ENCODE peak calls at places on chromosome 11, in five cellular contexts. V is H1, R is NT2/D1, E is GM12878, J is HepG2. P is an unnamed sample.

GRCh38 chr11:102064316-102064715 is 17.1 kb downstream of the CFAP300 start:
- DNase-seq in V (no peak), R (no peak), E (no peak), J (no peak), P (no peak)

GRCh38 chr11:8019671-8020597 is 32.8 kb downstream of the EIF3F start:
- DNase-seq in V (peak), R (no peak), E (no peak), J (no peak), P (peak)

GRCh38 chr11:125514336-125515101 is 18.5 kb upstream of the FEZ1 start:
- DNase-seq in V (no peak), R (no peak), E (peak), J (no peak), P (no peak)

GRCh38 chr11:13016415-13016814 is 7.3 kb downstream of the RASSF10 start:
- DNase-seq in V (no peak), R (no peak), E (no peak), J (no peak), P (no peak)

GRCh38 chr11:23226331-23226909 is 366.1 kb upstream of the CCDC179 start:
- DNase-seq in V (no peak), R (no peak), E (no peak), J (no peak), P (no peak)

GRCh38 chr11:62005231-62005661 is 37.8 kb upstream of the FTH1 start:
- DNase-seq in V (no peak), R (no peak), E (no peak), J (no peak), P (no peak)

GRCh38 chr11:1532606-1533341 is 39.3 kb downstream of the DUSP8 start:
- DNase-seq in V (no peak), R (no peak), E (no peak), J (no peak), P (no peak)

GRCh38 chr11:13126430-13126829 is 117.3 kb downstream of the RASSF10 start:
- DNase-seq in V (no peak), R (no peak), E (no peak), J (no peak), P (no peak)

GRCh38 chr11:11246166-11246565 is 106.9 kb downstream of the CSNK2A3 start:
- DNase-seq in V (no peak), R (no peak), E (no peak), J (no peak), P (no peak)

GRCh38 chr11:86769219-86769618 is 31.1 kb upstream of the PRSS23 start:
- DNase-seq in V (no peak), R (no peak), E (no peak), J (no peak), P (no peak)

GRCh38 chr11:62128835-62129234 is 5.0 kb downstream of the INCENP start:
- DNase-seq in V (no peak), R (no peak), E (no peak), J (no peak), P (no peak)

GRCh38 chr11:75082601-75083216 is 14.0 kb downstream of the OR2AT4 start:
- DNase-seq in V (no peak), R (no peak), E (no peak), J (no peak), P (no peak)

GRCh38 chr11:117230286-117230961 is 1.4 kb downstream of the PCSK7 start:
- DNase-seq in V (no peak), R (no peak), E (peak), J (no peak), P (no peak)

GRCh38 chr11:95584589-95584988 is 205.0 kb downstream of the FAM76B start:
- DNase-seq in V (no peak), R (no peak), E (no peak), J (peak), P (no peak)

GRCh38 chr11:94790771-94791180 is 22.6 kb downstream of the AMOTL1 start:
- DNase-seq in V (no peak), R (no peak), E (no peak), J (no peak), P (no peak)

GRCh38 chr11:2269601-2270321 is 627 bp downstream of the ASCL2 start:
- DNase-seq in V (peak), R (peak), E (no peak), J (no peak), P (no peak)

GRCh38 chr11:117195208-117195607 is 4.0 kb upstream of the TAGLN start:
- DNase-seq in V (no peak), R (no peak), E (no peak), J (no peak), P (no peak)

GRCh38 chr11:7688238-7688826 is 15.0 kb upstream of the CYB5R2 start:
- DNase-seq in V (no peak), R (no peak), E (no peak), J (peak), P (peak)

GRCh38 chr11:18384157-18384641 is 10.2 kb upstream of the LDHA start:
- DNase-seq in V (no peak), R (no peak), E (peak), J (peak), P (peak)

GRCh38 chr11:72773291-72773690 is 20.6 kb downstream of the STARD10 start:
- DNase-seq in V (no peak), R (no peak), E (no peak), J (no peak), P (no peak)

GRCh38 chr11:107591098-107591445 is at the start of gene ELMOD1:
- DNase-seq in V (peak), R (no peak), E (no peak), J (peak), P (peak)
- TF ChIP-seq SUZ12 in V (no peak), R (no peak), E (peak), J (no peak), P (no peak)

GRCh38 chr11:123187670-123188507 is 7.2 kb downstream of the CLMP start:
- DNase-seq in V (no peak), R (no peak), E (no peak), J (no peak), P (no peak)

GRCh38 chr11:123184531-123184930 is 10.5 kb downstream of the CLMP start:
- DNase-seq in V (no peak), R (no peak), E (no peak), J (no peak), P (no peak)

GRCh38 chr11:123185326-123185725 is 9.7 kb downstream of the CLMP start:
- DNase-seq in V (no peak), R (no peak), E (no peak), J (no peak), P (no peak)

GRCh38 chr11:123187221-123187620 is 7.8 kb downstream of the CLMP start:
- DNase-seq in V (no peak), R (no peak), E (no peak), J (no peak), P (no peak)

DNA sequence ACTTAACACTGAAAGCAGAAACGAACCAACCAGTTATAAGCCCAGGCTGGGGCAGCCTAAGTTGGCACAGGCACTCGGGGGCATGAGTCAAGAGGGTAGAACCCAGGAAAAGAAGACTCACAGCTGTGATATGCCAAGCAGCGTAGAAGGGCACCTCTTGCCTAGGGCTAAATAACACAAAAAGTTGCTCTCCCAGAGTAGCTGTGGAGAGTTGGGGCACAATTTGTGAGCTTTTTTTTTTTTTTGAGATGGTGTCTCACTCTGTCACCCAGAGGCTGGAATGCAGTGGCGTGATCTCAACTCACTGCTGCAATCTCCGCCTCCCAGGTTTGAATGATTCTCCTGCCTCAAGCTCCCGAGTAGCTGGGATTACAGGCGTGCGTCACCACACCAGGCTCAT is 8.8 kb downstream of the CLMP start:
- DNase-seq in V (no peak), R (no peak), E (no peak), J (no peak), P (no peak)
- TF ChIP-seq SUZ12 in V (no peak), R (no peak), E (no peak), J (no peak), P (no peak)

GRCh38 chr11:64477675-64478074 is 113.3 kb upstream of the SLC22A12 start:
- DNase-seq in V (no peak), R (no peak), E (no peak), J (no peak), P (no peak)
- TF ChIP-seq SUZ12 in V (no peak), R (no peak), E (no peak), J (no peak), P (no peak)

DNA sequence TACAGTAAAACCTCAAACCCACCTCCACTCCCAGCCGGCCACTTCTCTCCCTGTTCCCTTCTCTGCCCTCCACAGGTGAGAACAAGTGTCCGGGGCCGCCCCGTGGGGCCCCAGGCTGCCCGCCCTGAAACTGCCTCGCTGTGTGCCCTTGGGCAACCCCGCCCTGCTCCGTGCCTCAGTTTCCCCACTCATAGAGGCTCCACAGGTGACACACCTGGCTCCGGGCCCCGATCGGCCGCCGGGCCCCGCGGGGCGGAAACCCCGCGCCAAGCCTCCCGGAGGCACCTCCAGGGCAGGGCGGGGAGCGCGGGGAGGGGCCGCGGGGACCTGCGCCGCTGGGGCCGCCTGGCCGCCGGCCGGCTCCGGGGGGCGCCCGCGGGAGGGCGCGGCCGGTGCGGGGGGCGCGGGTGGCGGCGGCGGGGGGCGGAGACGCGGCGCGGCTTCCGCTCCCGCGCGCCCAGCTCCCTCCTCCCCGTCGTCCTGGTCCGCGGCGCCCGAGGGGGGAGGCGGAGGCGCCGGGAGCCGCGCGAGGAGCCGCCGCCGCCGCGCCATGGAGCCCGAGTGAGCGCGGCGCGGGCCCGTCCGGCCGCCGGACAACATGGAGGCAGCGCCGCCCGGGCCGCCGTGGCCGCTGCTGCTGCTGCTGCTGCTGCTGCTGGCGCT is at the start of gene LRP5:
- DNase-seq in V (no peak), R (no peak), E (no peak), J (no peak), P (peak)
- TF ChIP-seq SUZ12 in V (no peak), R (no peak), E (no peak), J (no peak), P (no peak)

DNA sequence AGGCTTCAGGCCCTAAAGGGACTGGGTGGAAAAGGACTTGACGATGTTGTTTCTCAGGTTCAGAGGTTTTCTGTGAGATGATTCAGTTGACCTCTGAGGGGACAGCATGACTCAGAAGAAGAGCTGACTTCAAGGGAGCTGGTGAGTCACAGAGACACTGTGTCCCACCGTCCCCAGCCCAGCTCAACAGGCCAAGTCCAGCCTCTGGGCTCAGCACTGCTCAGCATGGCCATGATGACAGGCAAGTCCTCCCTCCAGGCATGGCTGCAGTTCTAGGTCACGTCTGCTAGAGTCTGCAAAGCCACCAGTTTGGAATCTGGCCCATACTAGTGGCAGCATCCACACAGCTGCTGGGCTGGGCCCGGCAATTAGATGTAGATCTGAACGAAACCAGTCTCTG is 12.9 kb downstream of the TRIM29 start:
- DNase-seq in V (no peak), R (no peak), E (no peak), J (peak), P (no peak)
- TF ChIP-seq SUZ12 in V (no peak), R (no peak), E (no peak), J (no peak), P (no peak)

GRCh38 chr11:120191058-120191457 is 19.8 kb upstream of the OAF start:
- DNase-seq in V (no peak), R (no peak), E (no peak), J (no peak), P (no peak)

GRCh38 chr11:120186408-120186798 is 24.4 kb upstream of the OAF start:
- DNase-seq in V (peak), R (no peak), E (no peak), J (no peak), P (no peak)

GRCh38 chr11:120188371-120188770 is 22.5 kb upstream of the OAF start:
- DNase-seq in V (no peak), R (no peak), E (no peak), J (no peak), P (no peak)

GRCh38 chr11:120186799-120187591 is 23.8 kb upstream of the OAF start:
- DNase-seq in V (no peak), R (no peak), E (peak), J (peak), P (no peak)

GRCh38 chr11:120188831-120189455 is 21.9 kb upstream of the OAF start:
- DNase-seq in V (no peak), R (no peak), E (no peak), J (no peak), P (no peak)
- TF ChIP-seq SUZ12 in V (no peak), R (no peak), E (no peak), J (no peak), P (no peak)

P was measured in HEK293T.